ENCODE peak calls at places on chromosomes 16 and 17, in ten cellular contexts. One of them, this sample, is unnamed.
A peak's percentile ranks its signal among the peaks of the same experiment; 100 is the strongest.

GRCh38 chr17:47978324-47978723 is 7.4 kb downstream of the CDK5RAP3 start:
- DNase-seq in effector memory CD4-positive, alpha-beta T cell: no peak
- DNase-seq in CD8-positive, alpha-beta memory T cell: peak; percentile 16
- DNase-seq in tibial artery: no peak
- DNase-seq in endodermal cell: peak; percentile 95
- DNase-seq in dorsolateral prefrontal cortex: peak; percentile 50
- DNase-seq in thyroid gland: peak; percentile 65
- DNase-seq in cardiac muscle cell: peak; percentile 85
- DNase-seq in lower lobe of right lung: no peak
- DNase-seq in ascending aorta: no peak
- DNase-seq in this sample: peak; percentile 61

GRCh38 chr16:85401370-85401916 is 211.7 kb upstream of the GSE1 start:
- DNase-seq in effector memory CD4-positive, alpha-beta T cell: no peak
- DNase-seq in CD8-positive, alpha-beta memory T cell: no peak
- DNase-seq in tibial artery: no peak
- DNase-seq in endodermal cell: no peak
- DNase-seq in dorsolateral prefrontal cortex: peak; percentile 19
- DNase-seq in thyroid gland: no peak
- DNase-seq in cardiac muscle cell: no peak
- DNase-seq in lower lobe of right lung: peak; percentile 25
- DNase-seq in ascending aorta: no peak
- DNase-seq in this sample: no peak

GRCh38 chr17:1029196-1029911 is 32.4 kb downstream of the TIMM22 start:
- DNase-seq in effector memory CD4-positive, alpha-beta T cell: no peak
- DNase-seq in CD8-positive, alpha-beta memory T cell: no peak
- DNase-seq in tibial artery: peak; percentile 88
- DNase-seq in endodermal cell: no peak
- DNase-seq in dorsolateral prefrontal cortex: no peak
- DNase-seq in thyroid gland: no peak
- DNase-seq in cardiac muscle cell: no peak
- DNase-seq in lower lobe of right lung: no peak
- DNase-seq in ascending aorta: peak; percentile 87
- DNase-seq in this sample: no peak

GRCh38 chr16:89906141-89907025 is 12.3 kb upstream of the MC1R start:
- DNase-seq in effector memory CD4-positive, alpha-beta T cell: no peak
- DNase-seq in CD8-positive, alpha-beta memory T cell: no peak
- DNase-seq in tibial artery: no peak
- DNase-seq in endodermal cell: no peak
- DNase-seq in dorsolateral prefrontal cortex: no peak
- DNase-seq in thyroid gland: no peak
- DNase-seq in cardiac muscle cell: no peak
- DNase-seq in lower lobe of right lung: no peak
- DNase-seq in ascending aorta: no peak
- DNase-seq in this sample: no peak

GRCh38 chr16:53745753-53746258 is 41.9 kb downstream of the FTO start:
- DNase-seq in effector memory CD4-positive, alpha-beta T cell: no peak
- DNase-seq in CD8-positive, alpha-beta memory T cell: no peak
- DNase-seq in tibial artery: no peak
- DNase-seq in endodermal cell: no peak
- DNase-seq in dorsolateral prefrontal cortex: no peak
- DNase-seq in thyroid gland: no peak
- DNase-seq in cardiac muscle cell: no peak
- DNase-seq in lower lobe of right lung: no peak
- DNase-seq in ascending aorta: no peak
- DNase-seq in this sample: no peak

GRCh38 chr17:7213895-7214299 is 5.7 kb downstream of the DLG4 start:
- DNase-seq in effector memory CD4-positive, alpha-beta T cell: no peak
- DNase-seq in CD8-positive, alpha-beta memory T cell: no peak
- DNase-seq in tibial artery: peak; percentile 71
- DNase-seq in endodermal cell: peak; percentile 99
- DNase-seq in dorsolateral prefrontal cortex: peak; percentile 87
- DNase-seq in thyroid gland: peak; percentile 50
- DNase-seq in cardiac muscle cell: peak; percentile 91
- DNase-seq in lower lobe of right lung: peak; percentile 84
- DNase-seq in ascending aorta: peak; percentile 91
- DNase-seq in this sample: peak; percentile 71

GRCh38 chr17:81837641-81838040 is 2.8 kb upstream of the PPP1R27 start:
- DNase-seq in effector memory CD4-positive, alpha-beta T cell: no peak
- DNase-seq in CD8-positive, alpha-beta memory T cell: no peak
- DNase-seq in tibial artery: no peak
- DNase-seq in endodermal cell: no peak
- DNase-seq in dorsolateral prefrontal cortex: no peak
- DNase-seq in thyroid gland: no peak
- DNase-seq in cardiac muscle cell: no peak
- DNase-seq in lower lobe of right lung: peak; percentile 56
- DNase-seq in ascending aorta: no peak
- DNase-seq in this sample: no peak

GRCh38 chr16:16096161-16096857 is 127.0 kb downstream of the ABCC6 start:
- DNase-seq in effector memory CD4-positive, alpha-beta T cell: no peak
- DNase-seq in CD8-positive, alpha-beta memory T cell: no peak
- DNase-seq in tibial artery: peak; percentile 69
- DNase-seq in endodermal cell: no peak
- DNase-seq in dorsolateral prefrontal cortex: no peak
- DNase-seq in thyroid gland: peak; percentile 85
- DNase-seq in cardiac muscle cell: no peak
- DNase-seq in lower lobe of right lung: no peak
- DNase-seq in ascending aorta: peak; percentile 87
- DNase-seq in this sample: no peak

GRCh38 chr16:10338426-10338825 is 47.4 kb upstream of the ATF7IP2 start:
- DNase-seq in effector memory CD4-positive, alpha-beta T cell: no peak
- DNase-seq in CD8-positive, alpha-beta memory T cell: no peak
- DNase-seq in tibial artery: no peak
- DNase-seq in endodermal cell: no peak
- DNase-seq in dorsolateral prefrontal cortex: peak; percentile 59
- DNase-seq in thyroid gland: peak; percentile 7
- DNase-seq in cardiac muscle cell: peak; percentile 52
- DNase-seq in lower lobe of right lung: no peak
- DNase-seq in ascending aorta: no peak
- DNase-seq in this sample: no peak

GRCh38 chr16:10332301-10332700 is 53.6 kb upstream of the ATF7IP2 start:
- DNase-seq in effector memory CD4-positive, alpha-beta T cell: no peak
- DNase-seq in CD8-positive, alpha-beta memory T cell: no peak
- DNase-seq in tibial artery: no peak
- DNase-seq in endodermal cell: peak; percentile 66
- DNase-seq in dorsolateral prefrontal cortex: no peak
- DNase-seq in thyroid gland: no peak
- DNase-seq in cardiac muscle cell: peak; percentile 75
- DNase-seq in lower lobe of right lung: no peak
- DNase-seq in ascending aorta: no peak
- DNase-seq in this sample: no peak

GRCh38 chr16:10335681-10336080 is 50.2 kb upstream of the ATF7IP2 start:
- DNase-seq in effector memory CD4-positive, alpha-beta T cell: no peak
- DNase-seq in CD8-positive, alpha-beta memory T cell: no peak
- DNase-seq in tibial artery: no peak
- DNase-seq in endodermal cell: no peak
- DNase-seq in dorsolateral prefrontal cortex: no peak
- DNase-seq in thyroid gland: no peak
- DNase-seq in cardiac muscle cell: no peak
- DNase-seq in lower lobe of right lung: no peak
- DNase-seq in ascending aorta: no peak
- DNase-seq in this sample: no peak

GRCh38 chr16:10332775-10333174 is 53.1 kb upstream of the ATF7IP2 start:
- DNase-seq in effector memory CD4-positive, alpha-beta T cell: no peak
- DNase-seq in CD8-positive, alpha-beta memory T cell: no peak
- DNase-seq in tibial artery: no peak
- DNase-seq in endodermal cell: no peak
- DNase-seq in dorsolateral prefrontal cortex: no peak
- DNase-seq in thyroid gland: no peak
- DNase-seq in cardiac muscle cell: no peak
- DNase-seq in lower lobe of right lung: no peak
- DNase-seq in ascending aorta: no peak
- DNase-seq in this sample: no peak

DNA sequence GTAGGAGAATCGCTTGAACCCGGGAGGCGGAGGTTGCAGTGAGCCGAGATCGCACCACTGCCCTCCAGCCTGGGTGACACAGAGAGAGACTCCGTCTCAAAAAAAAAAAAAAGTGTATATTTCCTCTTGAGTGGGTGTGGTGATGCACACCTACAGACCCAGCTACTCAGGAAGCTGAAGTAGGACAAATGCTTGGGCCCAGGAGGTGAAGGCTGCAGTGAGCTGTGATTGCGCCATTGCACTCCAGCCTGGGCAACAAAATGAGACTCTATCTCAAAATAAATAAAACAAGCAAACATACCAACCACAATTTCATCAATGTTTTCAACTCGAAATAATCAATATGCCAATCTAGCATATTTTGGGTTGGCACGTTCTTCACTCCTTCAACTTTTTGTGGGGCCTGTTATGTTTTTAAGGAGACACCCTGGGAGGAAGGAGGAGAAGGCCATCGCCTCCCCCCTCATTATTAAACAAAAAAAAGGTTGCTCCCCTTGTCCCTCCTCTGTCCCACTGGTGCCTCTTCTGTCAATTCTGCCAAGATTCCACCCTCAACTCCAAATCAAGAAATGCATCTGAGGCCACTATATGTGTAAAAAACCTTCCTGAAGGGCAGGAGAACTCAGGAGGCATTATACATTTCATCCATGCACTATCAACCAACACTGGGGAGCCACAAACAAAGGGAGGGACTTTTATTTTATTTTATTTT is 52.4 kb upstream of the ATF7IP2 start:
- DNase-seq in effector memory CD4-positive, alpha-beta T cell: no peak
- DNase-seq in CD8-positive, alpha-beta memory T cell: peak; percentile 51
- DNase-seq in tibial artery: no peak
- DNase-seq in endodermal cell: no peak
- DNase-seq in dorsolateral prefrontal cortex: no peak
- DNase-seq in thyroid gland: no peak
- DNase-seq in cardiac muscle cell: no peak
- DNase-seq in lower lobe of right lung: no peak
- DNase-seq in ascending aorta: no peak
- DNase-seq in this sample: no peak
- H3K27ac ChIP-seq in effector memory CD4-positive, alpha-beta T cell: no peak overlapping the region
- H3K27ac ChIP-seq in CD8-positive, alpha-beta memory T cell: no peak overlapping the region
- H3K27ac ChIP-seq in tibial artery: no peak overlapping the region
- H3K27ac ChIP-seq in endodermal cell: no peak overlapping the region
- H3K27ac ChIP-seq in dorsolateral prefrontal cortex: no peak overlapping the region
- H3K27ac ChIP-seq in thyroid gland: no peak overlapping the region
- H3K27ac ChIP-seq in cardiac muscle cell: peak overlapping the region; percentile 91
- H3K27ac ChIP-seq in lower lobe of right lung: no peak overlapping the region
- H3K27ac ChIP-seq in ascending aorta: no peak overlapping the region
- H3K27ac ChIP-seq in this sample: no peak overlapping the region

DNA sequence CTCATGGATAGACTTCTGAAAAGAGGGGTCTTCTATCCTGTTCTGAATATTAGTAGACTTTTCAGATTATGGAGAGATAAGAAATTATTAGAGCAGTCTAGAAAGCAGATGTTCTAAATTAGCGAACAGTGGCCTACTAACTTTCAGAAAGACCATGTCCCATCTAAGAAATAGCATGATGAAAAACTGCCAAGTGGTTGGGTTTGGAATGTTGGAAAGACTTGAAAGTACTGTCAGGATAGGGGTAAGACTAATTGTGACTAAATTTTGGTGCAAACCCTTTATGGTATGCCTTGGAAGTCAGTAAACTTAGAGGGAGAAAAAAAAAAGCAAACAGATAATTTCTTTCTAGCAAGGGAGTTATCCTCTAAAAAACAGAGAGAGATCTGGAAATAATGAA is 41.1 kb downstream of the TANGO6 start:
- DNase-seq in effector memory CD4-positive, alpha-beta T cell: no peak
- DNase-seq in CD8-positive, alpha-beta memory T cell: no peak
- DNase-seq in tibial artery: no peak
- DNase-seq in endodermal cell: no peak
- DNase-seq in dorsolateral prefrontal cortex: no peak
- DNase-seq in thyroid gland: no peak
- DNase-seq in cardiac muscle cell: no peak
- DNase-seq in lower lobe of right lung: no peak
- DNase-seq in ascending aorta: no peak
- DNase-seq in this sample: no peak
- H3K27ac ChIP-seq in effector memory CD4-positive, alpha-beta T cell: no peak overlapping the region
- H3K27ac ChIP-seq in CD8-positive, alpha-beta memory T cell: no peak overlapping the region
- H3K27ac ChIP-seq in tibial artery: no peak overlapping the region
- H3K27ac ChIP-seq in endodermal cell: no peak overlapping the region
- H3K27ac ChIP-seq in dorsolateral prefrontal cortex: no peak overlapping the region
- H3K27ac ChIP-seq in thyroid gland: no peak overlapping the region
- H3K27ac ChIP-seq in cardiac muscle cell: no peak overlapping the region
- H3K27ac ChIP-seq in lower lobe of right lung: peak overlapping the region; percentile 1
- H3K27ac ChIP-seq in ascending aorta: no peak overlapping the region
- H3K27ac ChIP-seq in this sample: no peak overlapping the region

DNA sequence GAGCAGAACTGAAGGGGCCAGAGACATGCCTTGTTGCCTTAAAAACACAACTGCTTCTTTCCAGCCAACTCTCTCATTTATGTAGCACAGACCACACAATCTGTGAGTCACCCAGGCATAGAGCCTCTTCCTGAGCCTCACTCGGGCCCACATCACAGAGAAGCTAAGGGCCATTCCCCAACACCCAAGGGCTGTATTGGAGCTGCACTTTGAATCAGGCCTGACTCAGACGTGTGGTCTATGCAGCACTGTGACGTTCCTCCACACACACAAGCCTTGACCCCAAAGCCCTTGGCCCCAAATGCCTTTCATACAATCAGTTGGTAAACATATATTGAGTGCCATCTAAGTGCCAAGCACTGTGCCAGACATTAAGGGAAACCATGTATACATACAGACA is 308.9 kb upstream of the DYNLRB2 start:
- DNase-seq in effector memory CD4-positive, alpha-beta T cell: no peak
- DNase-seq in CD8-positive, alpha-beta memory T cell: no peak
- DNase-seq in tibial artery: no peak
- DNase-seq in endodermal cell: no peak
- DNase-seq in dorsolateral prefrontal cortex: no peak
- DNase-seq in thyroid gland: no peak
- DNase-seq in cardiac muscle cell: no peak
- DNase-seq in lower lobe of right lung: no peak
- DNase-seq in ascending aorta: no peak
- DNase-seq in this sample: no peak
- H3K27ac ChIP-seq in effector memory CD4-positive, alpha-beta T cell: no peak overlapping the region
- H3K27ac ChIP-seq in CD8-positive, alpha-beta memory T cell: no peak overlapping the region
- H3K27ac ChIP-seq in tibial artery: no peak overlapping the region
- H3K27ac ChIP-seq in endodermal cell: no peak overlapping the region
- H3K27ac ChIP-seq in dorsolateral prefrontal cortex: no peak overlapping the region
- H3K27ac ChIP-seq in thyroid gland: no peak overlapping the region
- H3K27ac ChIP-seq in cardiac muscle cell: no peak overlapping the region
- H3K27ac ChIP-seq in lower lobe of right lung: no peak overlapping the region
- H3K27ac ChIP-seq in ascending aorta: no peak overlapping the region
- H3K27ac ChIP-seq in this sample: no peak overlapping the region

DNA sequence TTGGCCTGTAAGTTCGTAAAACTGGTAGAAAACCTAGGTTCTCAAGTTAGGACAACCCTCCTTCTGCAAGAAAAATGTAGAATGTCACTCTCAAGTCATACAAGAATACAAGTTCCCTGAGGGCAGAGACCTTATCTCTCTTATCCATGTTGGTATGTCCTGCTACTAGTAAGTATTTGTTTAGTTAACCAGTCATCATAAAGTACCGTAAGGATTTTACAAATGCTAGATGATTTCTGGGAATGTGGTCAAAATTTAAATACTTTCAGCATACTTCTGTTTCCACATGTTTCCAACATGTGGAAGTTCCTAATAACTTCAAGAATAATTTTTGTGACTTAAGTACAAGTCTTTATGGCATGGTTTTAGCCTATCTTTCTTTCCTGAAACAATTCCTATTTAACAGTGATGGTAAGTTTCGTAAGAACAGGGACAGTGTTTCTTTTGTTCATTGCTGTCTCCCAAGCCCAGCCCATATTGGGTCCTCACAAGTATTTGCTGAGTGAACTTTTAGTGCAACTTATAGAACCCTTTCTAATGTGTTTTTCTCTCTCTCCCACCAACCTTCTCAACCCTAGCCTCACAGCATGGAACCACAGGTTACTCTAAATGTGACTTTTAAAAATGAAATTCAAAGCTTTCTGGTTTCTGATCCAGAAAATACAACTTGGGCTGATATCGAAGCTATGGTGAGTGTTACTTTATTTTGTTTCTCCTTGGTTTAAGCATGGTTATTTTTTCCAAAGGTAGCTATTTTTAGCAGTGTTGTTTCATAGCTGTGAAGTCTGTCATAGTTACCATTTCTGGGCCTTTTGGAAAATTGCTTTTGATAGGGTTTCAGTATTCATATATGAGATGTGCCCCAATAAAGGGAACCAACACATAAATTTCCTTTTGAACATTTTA is 4.5 kb downstream of the NBR1 start:
- DNase-seq in effector memory CD4-positive, alpha-beta T cell: no peak
- DNase-seq in CD8-positive, alpha-beta memory T cell: no peak
- DNase-seq in tibial artery: no peak
- DNase-seq in endodermal cell: no peak
- DNase-seq in dorsolateral prefrontal cortex: no peak
- DNase-seq in thyroid gland: no peak
- DNase-seq in cardiac muscle cell: no peak
- DNase-seq in lower lobe of right lung: no peak
- DNase-seq in ascending aorta: no peak
- DNase-seq in this sample: no peak
- H3K27ac ChIP-seq in effector memory CD4-positive, alpha-beta T cell: peak overlapping the region; percentile 41
- H3K27ac ChIP-seq in CD8-positive, alpha-beta memory T cell: no peak overlapping the region
- H3K27ac ChIP-seq in tibial artery: peak overlapping the region; percentile 63
- H3K27ac ChIP-seq in endodermal cell: no peak overlapping the region
- H3K27ac ChIP-seq in dorsolateral prefrontal cortex: no peak overlapping the region
- H3K27ac ChIP-seq in thyroid gland: peak overlapping the region; percentile 34
- H3K27ac ChIP-seq in cardiac muscle cell: no peak overlapping the region
- H3K27ac ChIP-seq in lower lobe of right lung: no peak overlapping the region
- H3K27ac ChIP-seq in ascending aorta: peak overlapping the region; percentile 71
- H3K27ac ChIP-seq in this sample: peak overlapping the region; percentile 69